ENCODE peak calls at places on chromosomes 5 and 9, in seven cellular contexts. One of them, this sample, is unnamed.

GRCh38 chr5:153752890-153753289 is 262.4 kb downstream of the GRIA1 start:
- DNase-seq in stimulated activated CD8-positive, alpha-beta memory T cell treated with anti-CD3 and anti-CD28 coated beads, Interleukin-2, amount 100 ng/mL, for 48 hours: no peak
- DNase-seq in A549: no peak
- DNase-seq in ecto neural progenitor cell: no peak
- DNase-seq in RPMI7951: no peak
- DNase-seq in NCI-H345: no peak
- DNase-seq in GM13976: no peak
- DNase-seq in this sample: no peak

GRCh38 chr9:109017493-109017892 is 4.2 kb upstream of the CTNNAL1 start:
- DNase-seq in RPMI7951: no peak
- DNase-seq in A549: no peak
- DNase-seq in ecto neural progenitor cell: no peak
- DNase-seq in NCI-H345: no peak
- DNase-seq in GM13976: peak; percentile 51
- DNase-seq in stimulated activated CD8-positive, alpha-beta memory T cell treated with anti-CD3 and anti-CD28 coated beads, Interleukin-2, amount 100 ng/mL, for 48 hours: no peak
- DNase-seq in this sample: no peak

GRCh38 chr9:69444021-69444420 is 119.0 kb downstream of the ENTREP1 start:
- DNase-seq in stimulated activated CD8-positive, alpha-beta memory T cell treated with anti-CD3 and anti-CD28 coated beads, Interleukin-2, amount 100 ng/mL, for 48 hours: no peak
- DNase-seq in ecto neural progenitor cell: no peak
- DNase-seq in A549: no peak
- DNase-seq in RPMI7951: peak; percentile 78
- DNase-seq in GM13976: no peak
- DNase-seq in NCI-H345: no peak
- DNase-seq in this sample: no peak

GRCh38 chr5:56337715-56338319 is 104.7 kb upstream of the ANKRD55 start:
- DNase-seq in A549: no peak
- DNase-seq in ecto neural progenitor cell: no peak
- DNase-seq in stimulated activated CD8-positive, alpha-beta memory T cell treated with anti-CD3 and anti-CD28 coated beads, Interleukin-2, amount 100 ng/mL, for 48 hours: no peak
- DNase-seq in NCI-H345: no peak
- DNase-seq in GM13976: no peak
- DNase-seq in RPMI7951: no peak
- DNase-seq in this sample: no peak

GRCh38 chr9:118570076-118570475 is 799.2 kb downstream of the BRINP1 start:
- DNase-seq in NCI-H345: no peak
- DNase-seq in RPMI7951: no peak
- DNase-seq in ecto neural progenitor cell: no peak
- DNase-seq in GM13976: no peak
- DNase-seq in stimulated activated CD8-positive, alpha-beta memory T cell treated with anti-CD3 and anti-CD28 coated beads, Interleukin-2, amount 100 ng/mL, for 48 hours: no peak
- DNase-seq in A549: no peak
- DNase-seq in this sample: no peak

GRCh38 chr5:71924980-71925379 is 182.3 kb upstream of the MAP1B start:
- DNase-seq in GM13976: no peak
- DNase-seq in ecto neural progenitor cell: no peak
- DNase-seq in NCI-H345: peak; percentile 18
- DNase-seq in stimulated activated CD8-positive, alpha-beta memory T cell treated with anti-CD3 and anti-CD28 coated beads, Interleukin-2, amount 100 ng/mL, for 48 hours: no peak
- DNase-seq in RPMI7951: no peak
- DNase-seq in A549: peak; percentile 75
- DNase-seq in this sample: no peak

GRCh38 chr5:14528115-14528514 is 53.5 kb upstream of the OTULINL start:
- DNase-seq in ecto neural progenitor cell: no peak
- DNase-seq in GM13976: no peak
- DNase-seq in RPMI7951: no peak
- DNase-seq in stimulated activated CD8-positive, alpha-beta memory T cell treated with anti-CD3 and anti-CD28 coated beads, Interleukin-2, amount 100 ng/mL, for 48 hours: no peak
- DNase-seq in NCI-H345: no peak
- DNase-seq in A549: no peak
- DNase-seq in this sample: no peak

GRCh38 chr9:16671591-16672137 is 198.8 kb downstream of the BNC2 start:
- DNase-seq in ecto neural progenitor cell: no peak
- DNase-seq in RPMI7951: peak; percentile 59
- DNase-seq in A549: no peak
- DNase-seq in stimulated activated CD8-positive, alpha-beta memory T cell treated with anti-CD3 and anti-CD28 coated beads, Interleukin-2, amount 100 ng/mL, for 48 hours: no peak
- DNase-seq in GM13976: no peak
- DNase-seq in NCI-H345: peak; percentile 11
- DNase-seq in this sample: no peak

GRCh38 chr9:78539904-78540303 is 243.0 kb downstream of the PSAT1 start:
- DNase-seq in ecto neural progenitor cell: no peak
- DNase-seq in stimulated activated CD8-positive, alpha-beta memory T cell treated with anti-CD3 and anti-CD28 coated beads, Interleukin-2, amount 100 ng/mL, for 48 hours: no peak
- DNase-seq in NCI-H345: no peak
- DNase-seq in A549: peak; percentile 74
- DNase-seq in GM13976: no peak
- DNase-seq in RPMI7951: peak; percentile 54
- DNase-seq in this sample: no peak

GRCh38 chr9:99828417-99829176 is 6.9 kb downstream of the NR4A3 start:
- DNase-seq in GM13976: no peak
- DNase-seq in ecto neural progenitor cell: peak; percentile 74
- DNase-seq in A549: no peak
- DNase-seq in RPMI7951: no peak
- DNase-seq in stimulated activated CD8-positive, alpha-beta memory T cell treated with anti-CD3 and anti-CD28 coated beads, Interleukin-2, amount 100 ng/mL, for 48 hours: no peak
- DNase-seq in NCI-H345: no peak
- DNase-seq in this sample: no peak

GRCh38 chr5:176381423-176381822 is 7.0 kb downstream of the NOP16 start:
- DNase-seq in stimulated activated CD8-positive, alpha-beta memory T cell treated with anti-CD3 and anti-CD28 coated beads, Interleukin-2, amount 100 ng/mL, for 48 hours: no peak
- DNase-seq in A549: no peak
- DNase-seq in GM13976: no peak
- DNase-seq in NCI-H345: no peak
- DNase-seq in ecto neural progenitor cell: no peak
- DNase-seq in RPMI7951: no peak
- DNase-seq in this sample: no peak

GRCh38 chr5:168624850-168625357 is 45.7 kb upstream of the PANK3 start:
- DNase-seq in A549: peak; percentile 10
- DNase-seq in stimulated activated CD8-positive, alpha-beta memory T cell treated with anti-CD3 and anti-CD28 coated beads, Interleukin-2, amount 100 ng/mL, for 48 hours: no peak
- DNase-seq in NCI-H345: no peak
- DNase-seq in GM13976: no peak
- DNase-seq in ecto neural progenitor cell: no peak
- DNase-seq in RPMI7951: no peak
- DNase-seq in this sample: no peak

GRCh38 chr5:135996611-135997010 is 32.2 kb upstream of the TGFBI start:
- DNase-seq in ecto neural progenitor cell: no peak
- DNase-seq in RPMI7951: peak; percentile 84
- DNase-seq in A549: no peak
- DNase-seq in NCI-H345: no peak
- DNase-seq in GM13976: no peak
- DNase-seq in stimulated activated CD8-positive, alpha-beta memory T cell treated with anti-CD3 and anti-CD28 coated beads, Interleukin-2, amount 100 ng/mL, for 48 hours: no peak
- DNase-seq in this sample: no peak

GRCh38 chr9:137163101-137163661 is 6.7 kb downstream of the LRRC26 start:
- DNase-seq in GM13976: no peak
- DNase-seq in stimulated activated CD8-positive, alpha-beta memory T cell treated with anti-CD3 and anti-CD28 coated beads, Interleukin-2, amount 100 ng/mL, for 48 hours: no peak
- DNase-seq in NCI-H345: no peak
- DNase-seq in ecto neural progenitor cell: no peak
- DNase-seq in RPMI7951: peak; percentile 31
- DNase-seq in A549: peak; percentile 78
- DNase-seq in this sample: no peak

GRCh38 chr9:87872079-87872624 is 10.5 kb upstream of the SPATA31E1 start:
- DNase-seq in RPMI7951: peak; percentile 55
- DNase-seq in A549: no peak
- DNase-seq in GM13976: no peak
- DNase-seq in stimulated activated CD8-positive, alpha-beta memory T cell treated with anti-CD3 and anti-CD28 coated beads, Interleukin-2, amount 100 ng/mL, for 48 hours: no peak
- DNase-seq in ecto neural progenitor cell: peak; percentile 49
- DNase-seq in NCI-H345: no peak
- DNase-seq in this sample: peak; percentile 89

GRCh38 chr5:12659675-12660074 is 755.4 kb upstream of the CTNND2 start:
- DNase-seq in RPMI7951: no peak
- DNase-seq in GM13976: no peak
- DNase-seq in A549: no peak
- DNase-seq in NCI-H345: no peak
- DNase-seq in stimulated activated CD8-positive, alpha-beta memory T cell treated with anti-CD3 and anti-CD28 coated beads, Interleukin-2, amount 100 ng/mL, for 48 hours: no peak
- DNase-seq in ecto neural progenitor cell: no peak
- DNase-seq in this sample: no peak

GRCh38 chr5:108101816-108102215 is 280.1 kb downstream of the FBXL17 start:
- DNase-seq in NCI-H345: no peak
- DNase-seq in A549: no peak
- DNase-seq in RPMI7951: no peak
- DNase-seq in stimulated activated CD8-positive, alpha-beta memory T cell treated with anti-CD3 and anti-CD28 coated beads, Interleukin-2, amount 100 ng/mL, for 48 hours: no peak
- DNase-seq in ecto neural progenitor cell: no peak
- DNase-seq in GM13976: no peak
- DNase-seq in this sample: no peak

GRCh38 chr9:103152473-103152872 is 157.3 kb downstream of the CYLC2 start:
- DNase-seq in NCI-H345: no peak
- DNase-seq in GM13976: no peak
- DNase-seq in RPMI7951: no peak
- DNase-seq in ecto neural progenitor cell: no peak
- DNase-seq in A549: no peak
- DNase-seq in stimulated activated CD8-positive, alpha-beta memory T cell treated with anti-CD3 and anti-CD28 coated beads, Interleukin-2, amount 100 ng/mL, for 48 hours: no peak
- DNase-seq in this sample: no peak

GRCh38 chr5:135203019-135203418 is 169.0 kb upstream of the PITX1 start:
- DNase-seq in RPMI7951: no peak
- DNase-seq in stimulated activated CD8-positive, alpha-beta memory T cell treated with anti-CD3 and anti-CD28 coated beads, Interleukin-2, amount 100 ng/mL, for 48 hours: no peak
- DNase-seq in NCI-H345: no peak
- DNase-seq in ecto neural progenitor cell: no peak
- DNase-seq in A549: no peak
- DNase-seq in GM13976: no peak
- DNase-seq in this sample: no peak

GRCh38 chr5:81184749-81185110 is 48.4 kb upstream of the CKMT2 start:
- DNase-seq in RPMI7951: no peak
- DNase-seq in A549: no peak
- DNase-seq in NCI-H345: no peak
- DNase-seq in ecto neural progenitor cell: no peak
- DNase-seq in stimulated activated CD8-positive, alpha-beta memory T cell treated with anti-CD3 and anti-CD28 coated beads, Interleukin-2, amount 100 ng/mL, for 48 hours: no peak
- DNase-seq in GM13976: no peak
- DNase-seq in this sample: no peak

GRCh38 chr5:76289692-76290091 is 113.4 kb upstream of the IQGAP2 start:
- DNase-seq in RPMI7951: no peak
- DNase-seq in NCI-H345: no peak
- DNase-seq in GM13976: no peak
- DNase-seq in stimulated activated CD8-positive, alpha-beta memory T cell treated with anti-CD3 and anti-CD28 coated beads, Interleukin-2, amount 100 ng/mL, for 48 hours: no peak
- DNase-seq in ecto neural progenitor cell: no peak
- DNase-seq in A549: no peak
- DNase-seq in this sample: no peak

GRCh38 chr5:179183481-179183880 is 123.3 kb downstream of the ZNF354C start:
- DNase-seq in A549: no peak
- DNase-seq in RPMI7951: no peak
- DNase-seq in NCI-H345: no peak
- DNase-seq in stimulated activated CD8-positive, alpha-beta memory T cell treated with anti-CD3 and anti-CD28 coated beads, Interleukin-2, amount 100 ng/mL, for 48 hours: no peak
- DNase-seq in GM13976: no peak
- DNase-seq in ecto neural progenitor cell: no peak
- DNase-seq in this sample: no peak

GRCh38 chr5:82296929-82297328 is 18.8 kb upstream of the RPS23 start:
- DNase-seq in NCI-H345: no peak
- DNase-seq in stimulated activated CD8-positive, alpha-beta memory T cell treated with anti-CD3 and anti-CD28 coated beads, Interleukin-2, amount 100 ng/mL, for 48 hours: no peak
- DNase-seq in ecto neural progenitor cell: no peak
- DNase-seq in GM13976: no peak
- DNase-seq in A549: no peak
- DNase-seq in RPMI7951: no peak
- DNase-seq in this sample: no peak

GRCh38 chr5:122153774-122154173 is 24.4 kb downstream of the ZNF474 start:
- DNase-seq in RPMI7951: no peak
- DNase-seq in GM13976: no peak
- DNase-seq in A549: no peak
- DNase-seq in stimulated activated CD8-positive, alpha-beta memory T cell treated with anti-CD3 and anti-CD28 coated beads, Interleukin-2, amount 100 ng/mL, for 48 hours: no peak
- DNase-seq in NCI-H345: no peak
- DNase-seq in ecto neural progenitor cell: no peak
- DNase-seq in this sample: no peak

GRCh38 chr9:33202552-33203300 is 35.6 kb upstream of the B4GALT1 start:
- DNase-seq in RPMI7951: peak; percentile 85
- DNase-seq in A549: no peak
- DNase-seq in GM13976: peak; percentile 78
- DNase-seq in stimulated activated CD8-positive, alpha-beta memory T cell treated with anti-CD3 and anti-CD28 coated beads, Interleukin-2, amount 100 ng/mL, for 48 hours: peak; percentile 12
- DNase-seq in ecto neural progenitor cell: no peak
- DNase-seq in NCI-H345: no peak
- DNase-seq in this sample: no peak

GRCh38 chr5:136004436-136004835 is 24.4 kb upstream of the TGFBI start:
- DNase-seq in A549: no peak
- DNase-seq in ecto neural progenitor cell: no peak
- DNase-seq in NCI-H345: no peak
- DNase-seq in RPMI7951: peak; percentile 81
- DNase-seq in stimulated activated CD8-positive, alpha-beta memory T cell treated with anti-CD3 and anti-CD28 coated beads, Interleukin-2, amount 100 ng/mL, for 48 hours: no peak
- DNase-seq in GM13976: no peak
- DNase-seq in this sample: no peak

GRCh38 chr5:180558232-180558631 is 33.1 kb downstream of the SCGB3A1 start:
- DNase-seq in ecto neural progenitor cell: no peak
- DNase-seq in NCI-H345: no peak
- DNase-seq in RPMI7951: no peak
- DNase-seq in A549: no peak
- DNase-seq in stimulated activated CD8-positive, alpha-beta memory T cell treated with anti-CD3 and anti-CD28 coated beads, Interleukin-2, amount 100 ng/mL, for 48 hours: no peak
- DNase-seq in GM13976: no peak
- DNase-seq in this sample: no peak

This sample was measured in osteocyte.